ENCODE peak calls at places on chromosomes 7 and 10, in eight cellular contexts. M, O, B, P, S, W, Z and J are unnamed samples. For H3K4me1, the result is how much of the 10 kb centered on the place peaks cover.

GRCh38 chr7:83468251-83468739 is 180.6 kb downstream of the SEMA3E start:
- DNase-seq in S (peak), Z (peak), W (peak), B (peak), O (peak), P (peak), M (no peak), J (peak)

GRCh38 chr7:100694196-100694745 is at the start of gene GIGYF1:
- DNase-seq in M (peak), S (peak), B (peak), W (peak), P (peak), O (peak), Z (peak), J (peak)

GRCh38 chr10:133332936-133333699 is 3.6 kb downstream of the CALY start:
- DNase-seq in P (no peak), B (no peak), O (peak), S (peak), W (no peak), M (no peak), Z (no peak), J (no peak)

GRCh38 chr10:77866598-77866997 is 60.0 kb downstream of the DLG5 start:
- DNase-seq in Z (no peak), B (no peak), W (no peak), P (no peak), S (no peak), O (no peak), M (no peak), J (no peak)

GRCh38 chr7:105682331-105683070 is 101.2 kb upstream of the EFCAB10 start:
- DNase-seq in M (no peak), Z (no peak), S (no peak), W (no peak), O (no peak), B (no peak), P (no peak), J (no peak)

GRCh38 chr7:48244902-48245301 is 73.6 kb downstream of the ABCA13 start:
- DNase-seq in B (no peak), W (no peak), P (no peak), S (no peak), O (no peak), Z (peak), M (no peak), J (no peak)

GRCh38 chr7:157408258-157409101 is 71.7 kb downstream of the DNAJB6 start:
- DNase-seq in M (no peak), W (no peak), S (no peak), O (no peak), B (no peak), Z (no peak), P (no peak), J (no peak)

GRCh38 chr7:114648680-114649079 is 234.1 kb downstream of the FOXP2 start:
- DNase-seq in B (no peak), W (no peak), Z (no peak), P (no peak), M (no peak), O (no peak), S (no peak), J (no peak)

GRCh38 chr10:52779541-52780390 is 7.2 kb upstream of the MBL2 start:
- DNase-seq in M (peak), W (peak), S (peak), P (no peak), Z (peak), O (peak), B (peak), J (peak)

GRCh38 chr10:62811159-62811875 is 4.8 kb downstream of the EGR2 start:
- DNase-seq in M (no peak), Z (no peak), B (no peak), S (no peak), W (no peak), P (no peak), O (no peak), J (no peak)

GRCh38 chr7:131197920-131198610 is 129.6 kb upstream of the MKLN1 start:
- DNase-seq in B (no peak), Z (no peak), O (no peak), S (no peak), P (no peak), W (no peak), M (no peak), J (no peak)

GRCh38 chr7:124041439-124041838 is 8.6 kb upstream of the TMEM229A start:
- DNase-seq in Z (no peak), O (no peak), P (no peak), W (no peak), S (no peak), M (no peak), B (no peak), J (no peak)

GRCh38 chr10:61683319-61683718 is 20.6 kb downstream of the CABCOCO1 start:
- DNase-seq in W (no peak), Z (no peak), M (no peak), O (no peak), S (no peak), B (no peak), P (no peak), J (no peak)

GRCh38 chr10:92244796-92245195 is 46.1 kb downstream of the CPEB3 start:
- DNase-seq in B (no peak), Z (no peak), P (no peak), S (no peak), O (no peak), W (no peak), M (no peak), J (no peak)

GRCh38 chr7:116499168-116500070 is at the start of gene CAV2:
- DNase-seq in S (peak), O (peak), W (peak), M (no peak), P (peak), Z (peak), B (peak), J (peak)

GRCh38 chr7:506921-507622 is 12.6 kb downstream of the PDGFA start:
- DNase-seq in B (no peak), P (no peak), Z (no peak), O (peak), W (peak), S (peak), M (no peak), J (no peak)

GRCh38 chr10:24952701-24953349 is 419 bp upstream of the PRTFDC1 start:
- DNase-seq in M (no peak), S (peak), B (peak), Z (peak), O (peak), W (peak), P (peak), J (peak)

GRCh38 chr10:124001391-124002260 is 91.8 kb downstream of the CHST15 start:
- DNase-seq in P (no peak), S (no peak), O (peak), W (no peak), B (no peak), Z (no peak), M (no peak), J (no peak)

GRCh38 chr7:102934670-102935069 is 21.9 kb downstream of the LRRC17 start:
- DNase-seq in Z (no peak), B (no peak), M (no peak), O (no peak), S (no peak), W (no peak), P (no peak), J (no peak)

GRCh38 chr10:71197955-71198354 is 14.4 kb upstream of the UNC5B start:
- DNase-seq in W (no peak), S (no peak), O (no peak), M (no peak), B (no peak), Z (no peak), P (no peak), J (no peak)

GRCh38 chr10:61901829-61902447 is 439 bp downstream of the ARID5B start:
- DNase-seq in M (peak), Z (no peak), W (peak), B (peak), P (peak), S (no peak), O (no peak), J (peak)

GRCh38 chr7:152683297-152683696 is 7.4 kb upstream of the XRCC2 start:
- DNase-seq in P (no peak), S (no peak), O (no peak), M (no peak), W (no peak), Z (no peak), B (no peak), J (no peak)

GRCh38 chr10:59098811-59099452 is 77.5 kb upstream of the PHYHIPL start:
- DNase-seq in S (no peak), Z (no peak), M (no peak), W (no peak), P (no peak), B (no peak), O (no peak), J (peak)

GRCh38 chr7:15130666-15131541 is 228.4 kb upstream of the DGKB start:
- DNase-seq in B (no peak), M (no peak), Z (no peak), S (no peak), O (no peak), P (no peak), W (no peak), J (no peak)

GRCh38 chr7:73734619-73735525 is 3.7 kb downstream of the ABHD11 start:
- DNase-seq in W (peak), Z (peak), M (peak), B (peak), S (peak), O (peak), P (no peak), J (peak)

GRCh38 chr10:66586073-66586472 is 339.8 kb upstream of the LRRTM3 start:
- DNase-seq in S (no peak), M (no peak), Z (no peak), P (no peak), W (no peak), B (peak), O (peak), J (peak)

GRCh38 chr7:106891545-106892410 is 26.7 kb downstream of the PIK3CG start:
- DNase-seq in S (no peak), B (peak), P (no peak), Z (no peak), O (no peak), W (no peak), M (no peak), J (no peak)

GRCh38 chr7:23183279-23184012 is 1.6 kb downstream of the NUP42 start:
- DNase-seq in W (no peak), M (peak), B (no peak), O (no peak), Z (no peak), P (no peak), S (no peak), J (no peak)

GRCh38 chr10:987906-988666 is at the start of gene GTPBP4:
- DNase-seq in B (peak), M (peak), W (peak), Z (peak), O (peak), P (peak), S (peak), J (peak)
- TF ChIP-seq CTCF in B (peak), M (peak), W (no peak), Z (peak), O (no peak), P (no peak), S (no peak), J (no peak)

GRCh38 chr7:27188666-27189559 is 3.9 kb upstream of the HOXA11 start:
- DNase-seq in S (peak), B (no peak), Z (no peak), M (no peak), O (no peak), W (peak), P (no peak), J (peak)

GRCh38 chr7:27186450-27187157 is 1.6 kb upstream of the HOXA11 start:
- DNase-seq in B (no peak), O (no peak), M (no peak), W (peak), Z (no peak), P (no peak), S (no peak), J (no peak)

GRCh38 chr7:27187702-27188665 is 3.0 kb upstream of the HOXA11 start:
- DNase-seq in B (no peak), Z (no peak), O (no peak), P (no peak), S (peak), W (peak), M (no peak), J (no peak)

GRCh38 chr7:27185708-27186449 is 847 bp upstream of the HOXA11 start:
- DNase-seq in M (no peak), P (no peak), S (no peak), B (no peak), O (peak), Z (no peak), W (peak), J (no peak)

GRCh38 chr7:27187158-27187701 is 2.2 kb upstream of the HOXA11 start:
- DNase-seq in Z (no peak), B (no peak), S (no peak), W (no peak), P (no peak), O (no peak), M (no peak), J (no peak)
- H3K4me1 ChIP-seq in Z (under half), B (under half), S (under half), W (half or more), P (under half), O (under half), M (under half), J (under half)

GRCh38 chr7:128399991-128400390 is 9.8 kb downstream of the IMPDH1 start:
- DNase-seq in W (no peak), M (no peak), O (no peak), S (no peak), P (no peak), Z (no peak), B (no peak), J (no peak)
- TF ChIP-seq CTCF in W (no peak), M (no peak), O (no peak), S (no peak), P (no peak), Z (no peak), B (no peak), J (no peak)

DNA sequence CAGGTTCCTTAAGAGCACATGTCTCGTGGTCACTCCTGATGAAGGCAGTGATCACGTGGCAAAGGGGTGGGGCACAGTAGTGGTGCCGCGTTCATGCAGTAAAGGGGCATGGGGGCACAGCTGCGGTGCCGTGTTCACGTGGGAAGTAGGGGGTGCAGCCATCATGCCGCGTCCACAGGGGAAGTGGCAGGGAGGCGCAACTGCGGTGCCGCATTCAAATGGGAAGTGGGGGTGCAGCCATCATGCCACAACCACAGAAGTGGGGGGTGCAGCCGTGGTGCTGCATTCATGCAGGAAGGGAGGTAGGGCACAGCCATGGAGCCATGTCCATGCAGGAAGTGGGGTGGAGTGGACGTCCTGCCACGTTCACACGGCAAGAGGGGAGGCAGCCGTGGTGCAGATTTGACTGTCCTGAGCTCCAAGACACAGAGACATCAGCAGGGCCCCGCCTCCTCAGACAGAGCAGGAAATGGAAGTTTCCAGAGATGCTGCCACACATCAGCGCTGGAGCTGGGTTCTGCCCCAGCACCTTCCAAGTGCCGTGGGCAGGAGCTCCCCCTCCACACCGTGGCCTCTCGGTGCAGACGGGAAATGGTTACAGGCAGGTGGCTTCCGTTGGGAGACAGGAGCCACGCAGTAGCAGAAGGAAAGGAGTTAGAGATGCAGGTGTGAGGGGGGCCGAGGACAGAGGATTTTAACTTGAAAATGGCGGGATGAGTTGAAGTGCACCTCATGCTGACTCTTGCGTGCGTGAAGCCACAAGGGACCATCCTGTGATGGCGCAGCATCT is 95.0 kb upstream of the DDC start:
- DNase-seq in M (peak), P (no peak), W (peak), B (no peak), O (no peak), S (no peak), Z (no peak), J (no peak)
- H3K4me1 ChIP-seq in M (under half), P (under half), W (under half), B (half or more), O (under half), S (half or more), Z (half or more), J (under half)

GRCh38 chr10:98170249-98171117 is 36.0 kb downstream of the R3HCC1L start:
- DNase-seq in Z (peak), S (no peak), P (no peak), O (peak), B (peak), W (no peak), M (peak), J (peak)
- TF ChIP-seq CTCF in Z (peak), S (peak), P (peak), O (peak), B (peak), W (peak), M (peak), J (peak)

GRCh38 chr7:143979999-143980398 is 20.1 kb upstream of the OR6B1 start:
- DNase-seq in B (no peak), P (no peak), Z (no peak), O (no peak), S (no peak), W (no peak), M (no peak), J (no peak)

GRCh38 chr7:143987513-143987912 is 12.6 kb upstream of the OR6B1 start:
- DNase-seq in W (no peak), S (no peak), P (no peak), B (peak), O (no peak), M (no peak), Z (no peak), J (no peak)

GRCh38 chr7:143980746-143981510 is 19.2 kb upstream of the OR6B1 start:
- DNase-seq in P (no peak), M (no peak), S (no peak), O (no peak), W (no peak), Z (no peak), B (no peak), J (no peak)

GRCh38 chr7:143979359-143979758 is 20.8 kb upstream of the OR6B1 start:
- DNase-seq in B (no peak), W (no peak), M (no peak), Z (no peak), P (no peak), S (no peak), O (no peak), J (no peak)

GRCh38 chr7:143983960-143984359 is 16.2 kb upstream of the OR6B1 start:
- DNase-seq in P (no peak), B (no peak), M (no peak), W (no peak), O (no peak), S (no peak), Z (no peak), J (no peak)
- H3K4me1 ChIP-seq in P (under half), B (under half), M (under half), W (under half), O (under half), S (under half), Z (under half), J (under half)